ENCODE peak calls at places on chromosomes 7 and 10, in seven cellular contexts. S, L, J, B, F, V and Z are unnamed samples.

GRCh38 chr10:69757553-69758309 is 44.0 kb upstream of the COL13A1 start:
- DNase-seq in J (no peak), L (peak; percentile 56), F (peak; percentile 57), V (peak; percentile 50), S (peak; percentile 68), B (peak; percentile 21), Z (peak; percentile 41)

GRCh38 chr10:132223156-132223590 is 36.4 kb downstream of the DPYSL4 start:
- DNase-seq in B (peak; percentile 72), F (peak; percentile 81), S (peak; percentile 93), L (peak; percentile 85), V (peak; percentile 83), J (peak; percentile 66), Z (peak; percentile 93)

GRCh38 chr10:3470191-3470590 is 297.6 kb upstream of the PITRM1 start:
- DNase-seq in F (no peak), L (no peak), S (no peak), J (no peak), V (no peak), B (no peak), Z (no peak)

GRCh38 chr10:130430852-130431704 is 294.9 kb downstream of the GLRX3 start:
- DNase-seq in L (no peak), V (no peak), J (no peak), F (no peak), S (no peak), B (no peak), Z (no peak)

GRCh38 chr10:129774082-129774735 is 189.9 kb downstream of the EBF3 start:
- DNase-seq in V (no peak), B (peak; percentile 5), F (no peak), J (no peak), S (no peak), L (no peak), Z (no peak)

GRCh38 chr10:74145133-74145532 is 5.5 kb downstream of the AP3M1 start:
- DNase-seq in J (no peak), V (peak; percentile 91), F (peak; percentile 85), S (peak; percentile 65), L (no peak), B (no peak), Z (peak; percentile 72)

GRCh38 chr7:100640438-100641410 is 628 bp downstream of the TFR2 start:
- DNase-seq in J (no peak), B (no peak), L (no peak), S (no peak), V (no peak), F (no peak), Z (no peak)

GRCh38 chr7:29243777-29244655 is 49.4 kb downstream of the CHN2 start:
- DNase-seq in B (no peak), S (no peak), J (no peak), L (no peak), F (no peak), V (no peak), Z (no peak)

GRCh38 chr7:124603066-124603465 is 162.5 kb downstream of the GPR37 start:
- DNase-seq in J (no peak), S (peak; percentile 35), V (peak; percentile 6), B (no peak), F (no peak), L (no peak), Z (no peak)

GRCh38 chr7:72313906-72314305 is 98.2 kb downstream of the CALN1 start:
- DNase-seq in F (no peak), S (no peak), L (no peak), V (no peak), B (no peak), J (no peak), Z (no peak)

GRCh38 chr7:2732959-2733584 is 45.1 kb downstream of the AMZ1 start:
- DNase-seq in J (no peak), S (peak; percentile 87), L (no peak), B (peak; percentile 69), F (peak; percentile 81), V (peak; percentile 65), Z (no peak)